ENCODE peak calls at places on chromosome 5, in four cellular contexts. O, W, F and K are unnamed samples. For H3K4me1, the result is how much of the 10 kb centered on the place peaks cover.

GRCh38 chr5:107294669-107295068 is 376.1 kb downstream of the EFNA5 start:
- DNase-seq in O (no peak), W (no peak), F (no peak), K (no peak)

GRCh38 chr5:14440598-14441401 is 140.8 kb upstream of the OTULINL start:
- DNase-seq in O (no peak), W (no peak), F (no peak), K (no peak)

GRCh38 chr5:36690041-36690941 is 83.9 kb downstream of the SLC1A3 start:
- DNase-seq in O (peak), W (peak), F (peak), K (peak)

GRCh38 chr5:64784451-64785025 is 15.8 kb downstream of the CWC27 start:
- DNase-seq in O (peak), W (peak), F (peak), K (peak)

GRCh38 chr5:135866044-135866443 is 29.6 kb downstream of the IL9 start:
- DNase-seq in O (no peak), W (no peak), F (no peak), K (no peak)

GRCh38 chr5:93126634-93127033 is 454.4 kb downstream of the NR2F1-AS1 start:
- DNase-seq in O (no peak), W (no peak), F (no peak), K (no peak)

GRCh38 chr5:132260714-132261615 is 3.5 kb downstream of the PDLIM4 start:
- DNase-seq in O (peak), W (peak), F (peak), K (peak)

GRCh38 chr5:150411245-150411979 is 1.3 kb downstream of the CD74 start:
- DNase-seq in O (peak), W (no peak), F (no peak), K (no peak)

GRCh38 chr5:132821791-132822190 is 8.7 kb downstream of the SHROOM1 start:
- DNase-seq in O (no peak), W (no peak), F (no peak), K (no peak)

GRCh38 chr5:94908889-94909480 is 290.5 kb downstream of the SLF1 start:
- DNase-seq in O (no peak), W (no peak), F (peak), K (peak)

GRCh38 chr5:159928122-159928960 is 12.1 kb downstream of the ADRA1B start:
- DNase-seq in O (no peak), W (no peak), F (no peak), K (peak)

GRCh38 chr5:95646569-95647330 is at the start of gene RFESD:
- DNase-seq in O (peak), W (peak), F (peak), K (peak)

DNA sequence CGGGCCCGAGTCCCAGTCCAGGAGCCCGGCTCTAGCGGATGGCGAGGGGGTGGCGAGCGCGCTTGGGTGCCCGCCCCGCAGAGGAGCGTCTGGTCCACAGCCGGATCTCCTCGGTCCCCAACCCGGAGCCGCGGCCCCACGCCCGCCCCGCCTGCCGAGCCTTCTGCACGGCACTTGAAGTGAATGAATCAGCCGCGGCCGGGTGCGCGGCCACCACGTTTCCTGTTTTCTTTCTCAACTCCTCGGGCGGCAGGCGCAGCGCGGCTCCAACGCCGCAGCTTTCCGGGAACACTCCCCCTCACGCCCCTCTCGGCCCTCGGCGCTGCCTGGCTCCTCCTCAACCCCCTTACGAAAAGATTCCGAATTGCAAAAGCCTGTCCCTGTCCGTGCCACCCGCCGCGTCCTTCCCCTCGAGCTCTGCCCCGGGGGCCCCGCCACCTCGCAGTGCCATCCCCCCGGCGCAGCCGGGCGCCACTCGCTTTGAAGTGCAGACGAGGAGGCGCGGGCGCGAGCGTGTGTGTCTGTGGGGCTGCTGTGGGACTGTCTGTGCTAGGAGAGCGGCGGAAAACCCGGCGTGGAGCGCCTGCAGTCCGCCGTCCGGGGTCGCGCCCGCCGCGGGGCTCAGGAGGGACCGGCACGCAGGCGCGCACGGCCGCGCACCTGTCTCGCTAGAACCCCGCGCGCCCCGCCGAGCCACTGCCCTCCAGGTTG is 456.6 kb downstream of the RAB3C start:
- DNase-seq in O (peak), W (no peak), F (no peak), K (no peak)
- H3K4me1 ChIP-seq in O (under half), W (under half), F (under half), K (under half)

DNA sequence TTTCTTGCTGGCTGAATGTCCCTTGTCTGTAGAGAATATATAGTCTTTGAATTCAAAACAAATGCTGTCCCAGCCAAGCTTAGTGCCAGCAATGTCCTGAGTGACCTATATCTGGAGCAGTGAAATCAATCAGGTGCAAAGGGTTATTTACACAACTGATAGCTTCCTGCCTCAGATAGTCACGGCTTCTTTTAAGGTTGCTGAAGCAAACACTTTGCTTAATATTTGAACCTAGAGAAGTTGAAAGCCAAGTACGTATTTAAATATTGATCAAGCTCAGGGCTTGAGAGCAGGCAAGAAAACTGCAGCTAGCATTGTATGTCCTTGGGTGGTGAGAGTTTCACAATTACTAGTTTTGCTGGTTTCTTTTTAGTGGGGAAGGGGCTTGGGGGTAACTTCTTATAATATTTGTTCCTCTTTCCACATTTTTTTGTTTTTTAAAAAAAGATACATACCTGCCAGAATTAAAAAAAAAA is 2.0 kb upstream of the ARHGEF28 start:
- DNase-seq in O (no peak), W (no peak), F (no peak), K (no peak)
- TF ChIP-seq EGR1 in O (no peak), W (no peak), F (no peak), K (no peak)

GRCh38 chr5:154477382-154478223 is 424 bp downstream of the HAND1 start:
- DNase-seq in O (peak), W (no peak), F (no peak), K (no peak)
- H3K4me1 ChIP-seq in O (half or more), W (under half), F (under half), K (under half)

DNA sequence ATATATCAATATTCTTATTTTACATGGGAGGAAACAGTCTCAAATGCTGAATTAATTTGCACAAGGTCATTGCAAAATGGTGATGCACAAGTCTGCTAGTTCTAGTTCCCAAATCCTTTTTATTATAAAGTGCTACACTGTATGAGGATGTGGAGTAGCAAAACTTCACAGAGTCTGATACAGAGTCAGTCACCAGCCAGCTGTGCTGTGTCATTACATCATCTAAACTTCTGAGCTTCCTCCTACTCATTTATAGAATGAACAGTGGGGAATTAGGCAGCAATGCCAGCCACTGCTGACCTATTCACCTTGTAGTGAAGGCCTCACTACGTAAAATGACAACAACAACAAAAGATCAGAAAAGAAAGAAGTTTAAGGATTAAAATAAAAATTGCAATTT is 357.8 kb downstream of the TMEM167A start:
- DNase-seq in O (no peak), W (no peak), F (no peak), K (no peak)
- TF ChIP-seq EGR1 in O (no peak), W (no peak), F (no peak), K (no peak)

GRCh38 chr5:157383151-157383810 is 76.7 kb upstream of the NIPAL4 start:
- DNase-seq in O (no peak), W (no peak), F (no peak), K (no peak)
- H3K4me1 ChIP-seq in O (under half), W (under half), F (under half), K (under half)